ENCODE peak calls at places on chromosomes 5 and 9, in seven cellular contexts. L is K562, F is HCT116, S is A549, H is GM12878, W is HepG2, R is endothelial cell of umbilical vein. K is an unnamed sample.

GRCh38 chr9:35313911-35314310 is 152.1 kb downstream of the UNC13B start:
- DNase-seq in W (no peak), F (no peak), H (no peak), S (no peak), R (no peak), L (no peak), K (no peak)

GRCh38 chr5:149581931-149582768 is 852 bp downstream of the ARHGEF37 start:
- DNase-seq in L (no peak), R (peak), H (no peak), F (no peak), S (no peak), W (no peak), K (no peak)

GRCh38 chr5:59540366-59540765 is 353.2 kb downstream of the PDE4D start:
- DNase-seq in H (no peak), S (no peak), W (no peak), L (no peak), F (no peak), R (peak), K (no peak)

GRCh38 chr5:32837211-32837610 is 126.1 kb downstream of the NPR3 start:
- DNase-seq in L (no peak), S (peak), W (no peak), F (no peak), H (no peak), R (no peak), K (no peak)

GRCh38 chr5:73307645-73308346 is 134.8 kb downstream of the TMEM174 start:
- DNase-seq in F (no peak), W (no peak), R (no peak), S (no peak), H (no peak), L (no peak), K (no peak)

GRCh38 chr9:99023831-99024230 is 80.1 kb downstream of the COL15A1 start:
- DNase-seq in L (no peak), S (no peak), R (no peak), W (no peak), F (no peak), H (no peak), K (peak)

GRCh38 chr5:159971931-159972461 is 36.9 kb upstream of the TTC1 start:
- DNase-seq in H (no peak), L (no peak), R (no peak), S (no peak), W (no peak), F (no peak), K (no peak)

GRCh38 chr5:123868267-123868666 is 356.3 kb downstream of the CSNK1G3 start:
- DNase-seq in L (no peak), W (no peak), H (no peak), F (no peak), R (no peak), S (no peak), K (no peak)

GRCh38 chr5:175357995-175358394 is 86.0 kb downstream of the DRD1 start:
- DNase-seq in H (no peak), W (no peak), R (no peak), F (no peak), S (no peak), L (no peak), K (no peak)

GRCh38 chr5:131532016-131532640 is 102.9 kb downstream of the RAPGEF6 start:
- DNase-seq in R (peak), S (no peak), F (no peak), H (no peak), L (no peak), W (no peak), K (no peak)

DNA sequence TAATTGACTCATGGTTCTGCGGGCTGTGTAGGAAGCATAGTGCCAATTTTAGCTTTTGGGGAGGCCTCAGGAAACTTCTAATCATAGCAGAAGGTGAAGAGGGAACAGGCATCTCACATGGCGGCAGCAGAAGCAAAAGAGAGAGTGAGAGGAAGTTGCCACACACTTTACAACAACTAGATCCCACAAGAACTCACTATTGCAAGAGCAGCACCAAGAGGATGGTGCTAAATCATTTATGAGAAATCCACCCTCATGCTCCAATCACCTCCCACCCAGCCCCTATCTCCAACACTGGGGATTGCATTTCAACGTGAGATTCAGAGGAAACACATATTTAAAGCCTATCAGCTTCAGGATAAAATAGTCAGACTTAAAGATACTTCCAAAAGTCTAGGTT is 36.1 kb upstream of the LPAR1 start:
- DNase-seq in F (no peak), W (no peak), R (no peak), H (no peak), S (no peak), L (no peak), K (peak)
- TF ChIP-seq CTCF in F (no peak), W (no peak), R (no peak), H (no peak), S (no peak), L (no peak), K (no peak)

GRCh38 chr5:129461816-129462396 is 1.8 kb downstream of the ADAMTS19 start:
- DNase-seq in S (no peak), H (no peak), R (no peak), F (no peak), W (no peak), L (no peak), K (no peak)

GRCh38 chr5:129460951-129461815 is 1.1 kb downstream of the ADAMTS19 start:
- DNase-seq in R (peak), S (peak), L (peak), W (no peak), H (no peak), F (no peak), K (no peak)

GRCh38 chr5:129460121-129460950 is at the start of gene ADAMTS19:
- DNase-seq in H (no peak), L (no peak), S (peak), F (no peak), W (no peak), R (peak), K (no peak)

GRCh38 chr5:129459485-129460120 is 495 bp upstream of the ADAMTS19 start:
- DNase-seq in F (no peak), H (no peak), W (no peak), L (no peak), R (peak), S (peak), K (no peak)
- TF ChIP-seq POLR2A in F (no peak), H (no peak), W (no peak), L (no peak), R (no peak), S (no peak), K (no peak)

GRCh38 chr9:101462558-101462957 is 27.0 kb upstream of the ALDOB start:
- DNase-seq in R (peak), S (no peak), H (no peak), L (peak), F (no peak), W (no peak), K (no peak)
- TF ChIP-seq MAX in R (no peak), S (no peak), H (no peak), L (no peak), F (no peak), W (no peak), K (no peak)

DNA sequence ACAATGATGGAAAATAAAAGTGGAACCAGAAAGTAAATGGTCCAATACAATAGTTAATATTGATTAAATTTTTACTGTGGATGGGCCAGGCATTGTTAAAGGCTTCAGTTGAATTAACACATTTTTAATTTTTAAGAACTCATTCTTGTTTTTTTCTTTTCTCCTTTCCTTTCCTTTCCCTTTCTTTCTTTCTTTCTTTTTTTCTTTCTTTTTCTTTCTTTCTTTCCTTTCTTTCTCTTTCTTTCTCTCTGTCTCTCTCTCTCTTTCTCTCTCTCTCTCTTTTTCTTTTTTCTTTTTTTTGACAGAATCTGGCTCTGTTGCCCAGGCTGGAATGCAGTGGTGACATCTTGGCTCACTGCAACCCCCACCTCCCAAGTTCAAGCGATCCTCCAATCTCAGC is 13.3 kb upstream of the OTULINL start:
- DNase-seq in F (no peak), R (no peak), S (no peak), H (no peak), W (no peak), L (no peak), K (no peak)
- TF ChIP-seq CTCF in F (no peak), R (no peak), S (no peak), H (no peak), W (no peak), L (no peak), K (no peak)

GRCh38 chr9:26893030-26893676 is 551 bp upstream of the CAAP1 start:
- DNase-seq in L (no peak), H (no peak), W (no peak), S (no peak), R (no peak), F (no peak), K (peak)

GRCh38 chr9:26888271-26888670 is 4.3 kb downstream of the CAAP1 start:
- DNase-seq in S (no peak), F (no peak), H (no peak), L (no peak), R (peak), W (no peak), K (no peak)

GRCh38 chr9:26892251-26893029 is at the start of gene CAAP1:
- DNase-seq in H (peak), F (peak), W (peak), L (peak), R (peak), S (peak), K (peak)
- TF ChIP-seq POLR2A in H (peak), F (peak), W (peak), L (peak), R (peak), S (peak), K (peak)

GRCh38 chr9:102966999-102967398 is 28.1 kb upstream of the CYLC2 start:
- DNase-seq in L (no peak), R (no peak), H (no peak), W (no peak), S (no peak), F (no peak), K (no peak)
- TF ChIP-seq MAX in L (no peak), R (no peak), H (no peak), W (no peak), S (no peak), F (no peak), K (no peak)

GRCh38 chr9:137366445-137366810 is 56.5 kb downstream of the EXD3 start:
- DNase-seq in W (no peak), S (no peak), R (no peak), H (no peak), F (no peak), L (no peak), K (no peak)

GRCh38 chr9:137365552-137366444 is 57.2 kb downstream of the EXD3 start:
- DNase-seq in R (no peak), F (no peak), W (no peak), S (no peak), L (no peak), H (no peak), K (no peak)

GRCh38 chr9:137367506-137368430 is 55.2 kb downstream of the EXD3 start:
- DNase-seq in W (no peak), H (no peak), L (no peak), R (no peak), S (no peak), F (no peak), K (no peak)

GRCh38 chr9:137368431-137369110 is 54.4 kb downstream of the EXD3 start:
- DNase-seq in W (no peak), H (no peak), F (no peak), S (no peak), L (no peak), R (no peak), K (no peak)

GRCh38 chr9:137366891-137367381 is 56.0 kb downstream of the EXD3 start:
- DNase-seq in R (no peak), F (no peak), W (no peak), S (no peak), L (no peak), H (no peak), K (no peak)
- TF ChIP-seq CTCF in R (no peak), F (no peak), W (no peak), S (no peak), L (no peak), H (no peak), K (no peak)

K was measured in NB4.